ENCODE peak calls at places on chromosomes 16 and 17, in four cellular contexts. M is NCI-H1048, J is psoas muscle, I is posterior cingulate gyrus. X is an unnamed sample.

GRCh38 chr16:11556945-11557720 is 29.6 kb downstream of the LITAF start:
- DNase-seq in M (no peak), J (no peak), I (no peak), X (no peak)

GRCh38 chr17:57995076-57995956 is 7.3 kb upstream of the VEZF1 start:
- DNase-seq in M (no peak), J (peak; percentile 87), I (peak; percentile 89), X (peak; percentile 94)

GRCh38 chr16:17470871-17471744 is at the start of gene XYLT1:
- DNase-seq in M (no peak), J (peak; percentile 83), I (peak; percentile 87), X (peak; percentile 54)

GRCh38 chr17:2954898-2955445 is 108.4 kb downstream of the OR1D5 start:
- DNase-seq in M (peak; percentile 67), J (no peak), I (no peak), X (peak; percentile 10)

GRCh38 chr17:66348605-66349165 is 46.3 kb downstream of the PRKCA start:
- DNase-seq in M (no peak), J (no peak), I (no peak), X (peak; percentile 76)

GRCh38 chr17:34840758-34841157 is 120.5 kb downstream of the CCT6B start:
- DNase-seq in M (no peak), J (no peak), I (no peak), X (no peak)

GRCh38 chr16:3599922-3600321 is 11.5 kb downstream of the SLX4 start:
- DNase-seq in M (no peak), J (no peak), I (no peak), X (no peak)

GRCh38 chr17:80029235-80029974 is 6.3 kb downstream of the TBC1D16 start:
- DNase-seq in M (no peak), J (peak; percentile 93), I (peak; percentile 88), X (no peak)

GRCh38 chr17:37741334-37742113 is 3.3 kb downstream of the HNF1B start:
- DNase-seq in M (no peak), J (no peak), I (no peak), X (peak; percentile 55)

GRCh38 chr17:66557886-66558285 is 255.5 kb downstream of the PRKCA start:
- DNase-seq in M (no peak), J (no peak), I (no peak), X (no peak)

GRCh38 chr17:1491406-1492248 is 859 bp downstream of the MYO1C start:
- DNase-seq in M (no peak), J (peak; percentile 81), I (peak; percentile 91), X (peak; percentile 9)

GRCh38 chr17:77465358-77466041 is 324.7 kb downstream of the SEC14L1 start:
- DNase-seq in M (no peak), J (no peak), I (no peak), X (no peak)

GRCh38 chr16:78742501-78743283 is 643.2 kb downstream of the WWOX start:
- DNase-seq in M (no peak), J (peak; percentile 56), I (no peak), X (no peak)

GRCh38 chr17:65783845-65784334 is 222.4 kb upstream of the AXIN2 start:
- DNase-seq in M (no peak), J (no peak), I (no peak), X (no peak)

GRCh38 chr16:4244881-4245280 is 3.0 kb upstream of the SRL start:
- DNase-seq in M (no peak), J (no peak), I (no peak), X (peak; percentile 61)

GRCh38 chr17:51121620-51122472 is 1.2 kb upstream of the SPAG9 start:
- DNase-seq in M (no peak), J (peak; percentile 96), I (peak; percentile 91), X (peak; percentile 65)

GRCh38 chr17:50993544-50993943 is 127.1 kb downstream of the SPAG9 start:
- DNase-seq in M (no peak), J (no peak), I (peak; percentile 83), X (no peak)

GRCh38 chr17:60300949-60301348 is 91.0 kb downstream of the USP32 start:
- DNase-seq in M (no peak), J (no peak), I (no peak), X (no peak)

GRCh38 chr17:21370430-21370829 is 5.7 kb upstream of the KCNJ12 start:
- DNase-seq in M (no peak), J (peak; percentile 84), I (no peak), X (no peak)

GRCh38 chr16:48447940-48448536 is 62.8 kb upstream of the SIAH1 start:
- DNase-seq in M (no peak), J (no peak), I (no peak), X (no peak)

GRCh38 chr16:85350973-85351372 is 238.7 kb upstream of the CIBAR2 start:
- DNase-seq in M (no peak), J (peak; percentile 96), I (peak; percentile 98), X (peak; percentile 67)

GRCh38 chr16:88066234-88066633 is 115.0 kb downstream of the BANP start:
- DNase-seq in M (no peak), J (peak; percentile 8), I (no peak), X (no peak)

GRCh38 chr17:28901866-28902818 is 737 bp downstream of the DHRS13 start:
- DNase-seq in M (no peak), J (no peak), I (peak; percentile 90), X (peak; percentile 71)

GRCh38 chr16:901149-901548 is 69.6 kb downstream of the LMF1 start:
- DNase-seq in M (no peak), J (peak; percentile 23), I (peak; percentile 38), X (no peak)

GRCh38 chr17:35981908-35982330 is 622 bp upstream of the CCL16 start:
- DNase-seq in M (no peak), J (no peak), I (no peak), X (no peak)

GRCh38 chr16:30808163-30808562 is 21.2 kb upstream of the ZNF629 start:
- DNase-seq in M (no peak), J (no peak), I (no peak), X (no peak)

GRCh38 chr17:81166033-81166472 is at the start of gene AATK:
- DNase-seq in M (no peak), J (peak; percentile 28), I (no peak), X (no peak)

GRCh38 chr16:89577055-89577759 is 1.6 kb downstream of the CPNE7 start:
- DNase-seq in M (no peak), J (no peak), I (no peak), X (no peak)

GRCh38 chr16:85622683-85623082 is 9.6 kb downstream of the GSE1 start:
- DNase-seq in M (no peak), J (no peak), I (no peak), X (peak; percentile 41)

GRCh38 chr16:15053904-15054303 is 2.0 kb downstream of the NTAN1 start:
- DNase-seq in M (no peak), J (no peak), I (no peak), X (no peak)

GRCh38 chr16:4409081-4409932 is 7.1 kb downstream of the CORO7 start:
- DNase-seq in M (no peak), J (no peak), I (peak; percentile 91), X (no peak)

GRCh38 chr17:36149296-36149820 is 27.1 kb downstream of the TBC1D3B start:
- DNase-seq in M (no peak), J (peak; percentile 74), I (peak; percentile 77), X (no peak)

GRCh38 chr16:68668266-68668665 is 23.2 kb downstream of the CDH3 start:
- DNase-seq in M (no peak), J (no peak), I (no peak), X (no peak)

GRCh38 chr17:28741358-28742349 is 2.2 kb upstream of the TRAF4 start:
- DNase-seq in M (no peak), J (peak; percentile 52), I (peak; percentile 87), X (no peak)

GRCh38 chr16:10982430-10983174 is 38.2 kb downstream of the CLEC16A start:
- DNase-seq in M (no peak), J (peak; percentile 71), I (no peak), X (no peak)

X was measured in NCI-H510A treated with DMSO at 0.1 percent for 48 hours.